ENCODE peak calls at places on chromosomes 1 and 21, in four cellular contexts. G is stomach; K is CD8-positive, alpha-beta memory T cell; O is left lung. A is an unnamed sample.

GRCh38 chr1:228860911-228861829 is 125.9 kb downstream of the RHOU start:
- DNase-seq in G (peak), K (no peak), O (no peak), A (no peak)

GRCh38 chr1:16207318-16208269 is 4.9 kb downstream of the ARHGEF19 start:
- DNase-seq in G (no peak), O (peak), K (no peak), A (peak)

GRCh38 chr1:189627427-189627826 is 850.2 kb downstream of the BRINP3 start:
- DNase-seq in G (no peak), O (no peak), K (no peak), A (no peak)

GRCh38 chr1:92857817-92858216 is 26.0 kb downstream of the RPL5 start:
- DNase-seq in K (no peak), O (no peak), G (no peak), A (no peak)

GRCh38 chr21:14358775-14359174 is 24.2 kb downstream of the HSPA13 start:
- DNase-seq in K (no peak), O (no peak), G (no peak), A (no peak)

GRCh38 chr1:63674865-63675815 is 81.9 kb downstream of the PGM1 start:
- DNase-seq in K (no peak), O (no peak), G (peak), A (no peak)

GRCh38 chr1:8455700-8456305 is 137.9 kb downstream of the SLC45A1 start:
- DNase-seq in O (no peak), K (no peak), G (no peak), A (no peak)

GRCh38 chr21:42164064-42164789 is 54.7 kb upstream of the ABCG1 start:
- DNase-seq in K (peak), O (no peak), G (peak), A (peak)

GRCh38 chr1:111030590-111030989 is 66.9 kb upstream of the LRIF1 start:
- DNase-seq in K (peak), O (no peak), G (peak), A (no peak)

GRCh38 chr1:62727656-62728396 is 39.6 kb upstream of the DOCK7 start:
- DNase-seq in K (no peak), G (no peak), O (no peak), A (no peak)

GRCh38 chr1:151584278-151584677 is 27.6 kb upstream of the SNX27 start:
- DNase-seq in G (peak), O (no peak), K (no peak), A (no peak)

GRCh38 chr1:167661527-167662436 is 31.8 kb downstream of the RCSD1 start:
- DNase-seq in G (no peak), O (no peak), K (no peak), A (no peak)

GRCh38 chr1:152244576-152244975 is 20.6 kb upstream of the HRNR start:
- DNase-seq in O (no peak), K (no peak), G (no peak), A (no peak)

GRCh38 chr1:171803056-171803455 is 21.6 kb downstream of the METTL13 start:
- DNase-seq in G (no peak), O (no peak), K (no peak), A (no peak)

GRCh38 chr1:34131396-34132160 is 33.5 kb downstream of the CSMD2 start:
- DNase-seq in O (no peak), G (no peak), K (no peak), A (no peak)

GRCh38 chr1:222288056-222288455 is 259.8 kb downstream of the HHIPL2 start:
- DNase-seq in O (no peak), G (no peak), K (no peak), A (no peak)

GRCh38 chr1:68673771-68674170 is 176.9 kb upstream of the DEPDC1 start:
- DNase-seq in G (no peak), K (no peak), O (no peak), A (no peak)

GRCh38 chr1:211928993-211929637 is 98.6 kb upstream of the LPGAT1 start:
- DNase-seq in K (no peak), O (no peak), G (peak), A (peak)

GRCh38 chr1:156308078-156308477 is 9.0 kb upstream of the VHLL start:
- DNase-seq in G (no peak), O (no peak), K (no peak), A (no peak)

GRCh38 chr1:154999651-155000474 is 2.7 kb upstream of the ZBTB7B start:
- DNase-seq in O (no peak), G (peak), K (no peak), A (no peak)

DNA sequence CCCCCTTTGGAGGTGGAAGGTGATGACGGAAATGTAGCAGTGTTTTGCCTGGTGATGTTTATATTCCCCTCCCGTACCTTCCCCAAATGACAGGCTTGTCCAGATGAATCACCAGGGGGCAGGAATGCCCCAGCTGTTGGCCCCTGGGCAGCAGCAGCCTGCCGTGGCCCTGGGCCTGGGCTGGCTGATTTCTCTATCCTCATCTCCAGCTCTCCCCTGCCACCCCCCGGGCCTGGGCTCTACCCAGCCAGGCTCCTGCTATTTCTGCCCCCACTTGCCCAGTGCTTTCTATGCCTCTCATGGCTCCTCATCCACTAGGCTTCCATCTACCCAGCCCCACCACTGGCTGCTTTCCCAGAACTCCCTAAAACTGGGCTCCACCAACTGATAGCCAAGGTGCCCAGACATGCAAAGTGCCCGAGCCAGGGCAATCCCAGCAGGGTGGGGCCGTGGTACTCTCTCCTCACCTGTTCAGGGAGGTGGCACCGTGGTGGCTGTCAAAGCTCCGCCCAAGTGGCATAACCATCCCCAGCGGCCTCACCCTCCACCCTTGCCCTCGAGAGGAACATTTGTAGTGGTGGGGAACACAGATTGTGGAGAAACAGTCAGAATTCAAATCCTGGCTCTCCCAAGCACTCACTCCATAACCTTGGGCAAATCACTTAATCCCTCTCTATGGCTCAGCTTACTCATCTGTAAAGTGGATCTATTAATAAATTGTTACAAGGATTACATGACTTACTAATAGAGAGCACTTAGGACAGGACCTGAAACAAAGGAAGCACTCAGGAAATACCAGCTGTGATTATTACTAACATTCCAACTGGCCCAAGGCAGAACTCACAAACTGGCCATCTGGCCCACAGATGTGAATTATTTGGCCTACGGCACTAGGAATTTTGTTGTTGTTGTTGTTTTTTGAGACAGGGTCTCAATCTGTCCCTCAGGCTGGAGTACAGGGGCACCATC is 12.8 kb upstream of the ECE1 start:
- DNase-seq in G (no peak), K (no peak), O (no peak), A (no peak)
- H3K27ac ChIP-seq in G (peak), K (no peak), O (no peak), A (no peak)

GRCh38 chr1:3944621-3944914 is 44.5 kb upstream of the C1orf174 start:
- DNase-seq in K (no peak), G (no peak), O (no peak), A (no peak)

GRCh38 chr1:3943123-3943431 is 43.0 kb upstream of the C1orf174 start:
- DNase-seq in O (no peak), G (no peak), K (no peak), A (no peak)

GRCh38 chr1:3942416-3943122 is 42.5 kb upstream of the C1orf174 start:
- DNase-seq in O (no peak), K (no peak), G (no peak), A (no peak)

GRCh38 chr1:3945222-3945621 is 45.1 kb upstream of the C1orf174 start:
- DNase-seq in O (no peak), G (no peak), K (no peak), A (no peak)

DNA sequence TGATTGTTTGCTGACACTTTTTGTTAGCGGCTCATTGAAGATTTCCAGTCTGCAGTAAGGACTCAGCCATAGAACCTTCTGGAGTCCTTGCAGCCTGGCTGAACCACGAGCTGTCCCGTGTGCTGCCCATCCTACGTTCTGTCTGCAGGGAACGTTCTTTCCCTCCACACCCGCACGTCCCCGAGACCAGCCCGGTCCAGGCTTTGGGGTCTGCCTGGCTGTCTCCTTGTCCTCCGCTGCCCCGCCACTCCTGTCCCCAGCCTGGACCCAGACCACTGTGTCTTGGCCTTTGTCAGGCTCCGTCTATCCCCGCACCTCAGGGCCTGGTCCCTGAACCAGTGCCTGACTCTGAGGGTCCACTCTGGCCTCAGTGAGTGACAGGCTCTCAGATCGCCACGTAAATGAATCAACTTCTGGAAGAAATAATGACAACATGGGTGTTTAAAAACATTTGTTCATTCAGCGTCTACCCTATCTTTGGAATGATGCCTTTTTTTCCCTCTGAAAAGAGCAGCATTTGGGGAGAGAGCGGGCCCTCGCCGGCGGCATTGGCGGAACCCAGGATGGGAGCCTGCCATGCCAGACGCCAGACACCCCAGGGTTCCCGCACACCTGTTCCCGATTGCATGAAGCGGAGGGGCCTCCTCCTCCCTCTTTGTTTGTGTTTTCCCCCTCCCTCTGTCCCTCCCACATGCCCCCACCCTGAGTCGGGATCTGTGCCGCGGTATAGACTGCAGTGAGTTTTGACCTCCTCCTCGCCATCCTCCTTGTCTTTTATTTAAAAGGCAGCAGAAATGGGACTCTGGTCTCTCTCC is 43.9 kb upstream of the C1orf174 start:
- DNase-seq in G (no peak), O (no peak), K (no peak), A (no peak)
- H3K27ac ChIP-seq in G (no peak), O (no peak), K (no peak), A (no peak)

GRCh38 chr1:31602081-31602480 is 15.4 kb upstream of the HCRTR1 start:
- DNase-seq in O (no peak), G (no peak), K (no peak), A (no peak)

GRCh38 chr1:31600641-31601040 is 16.8 kb upstream of the HCRTR1 start:
- DNase-seq in K (no peak), G (no peak), O (no peak), A (no peak)

GRCh38 chr1:31595836-31596736 is 19.8 kb downstream of the TINAGL1 start:
- DNase-seq in G (no peak), O (no peak), K (no peak), A (no peak)

GRCh38 chr1:31596737-31597097 is 20.4 kb downstream of the TINAGL1 start:
- DNase-seq in G (no peak), O (no peak), K (no peak), A (no peak)

GRCh38 chr1:31598980-31599379 is 18.5 kb upstream of the HCRTR1 start:
- DNase-seq in K (no peak), O (no peak), G (no peak), A (no peak)
- H3K27ac ChIP-seq in K (no peak), O (no peak), G (no peak), A (no peak)

DNA sequence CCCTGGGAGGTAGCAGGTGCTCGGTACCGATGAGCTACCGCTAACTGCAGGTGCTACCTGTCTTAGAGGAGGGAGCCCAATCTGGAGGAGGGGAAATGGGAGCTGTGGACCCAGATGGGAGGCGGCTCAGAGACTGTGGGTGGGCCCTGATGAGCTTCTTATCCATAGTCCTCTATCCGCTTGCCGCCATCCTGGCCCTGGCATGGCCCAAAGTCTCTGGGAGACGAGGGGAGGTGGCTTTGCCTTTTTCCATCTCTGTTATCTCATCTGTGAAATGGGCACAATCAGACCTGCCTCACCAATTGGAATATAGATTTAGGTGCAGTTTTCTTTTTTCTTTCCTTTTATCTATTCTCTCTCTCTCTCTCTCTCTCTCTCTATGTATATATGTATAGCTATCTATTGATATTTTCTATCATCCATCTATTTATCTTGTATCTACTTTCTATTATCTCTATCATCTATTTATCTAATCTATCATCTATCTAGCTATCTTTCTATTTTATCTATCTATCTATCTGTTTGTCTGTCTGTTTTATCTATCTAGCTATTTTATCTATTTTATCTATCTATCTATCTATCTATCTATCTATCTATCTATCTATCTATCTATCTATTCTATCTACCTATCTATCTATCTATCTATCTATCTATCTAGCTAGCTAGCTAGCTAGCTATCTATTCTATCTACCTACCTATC is 16.5 kb downstream of the TNFRSF1B start:
- DNase-seq in K (no peak), G (no peak), O (peak), A (no peak)
- H3K27ac ChIP-seq in K (no peak), G (peak), O (peak), A (no peak)

DNA sequence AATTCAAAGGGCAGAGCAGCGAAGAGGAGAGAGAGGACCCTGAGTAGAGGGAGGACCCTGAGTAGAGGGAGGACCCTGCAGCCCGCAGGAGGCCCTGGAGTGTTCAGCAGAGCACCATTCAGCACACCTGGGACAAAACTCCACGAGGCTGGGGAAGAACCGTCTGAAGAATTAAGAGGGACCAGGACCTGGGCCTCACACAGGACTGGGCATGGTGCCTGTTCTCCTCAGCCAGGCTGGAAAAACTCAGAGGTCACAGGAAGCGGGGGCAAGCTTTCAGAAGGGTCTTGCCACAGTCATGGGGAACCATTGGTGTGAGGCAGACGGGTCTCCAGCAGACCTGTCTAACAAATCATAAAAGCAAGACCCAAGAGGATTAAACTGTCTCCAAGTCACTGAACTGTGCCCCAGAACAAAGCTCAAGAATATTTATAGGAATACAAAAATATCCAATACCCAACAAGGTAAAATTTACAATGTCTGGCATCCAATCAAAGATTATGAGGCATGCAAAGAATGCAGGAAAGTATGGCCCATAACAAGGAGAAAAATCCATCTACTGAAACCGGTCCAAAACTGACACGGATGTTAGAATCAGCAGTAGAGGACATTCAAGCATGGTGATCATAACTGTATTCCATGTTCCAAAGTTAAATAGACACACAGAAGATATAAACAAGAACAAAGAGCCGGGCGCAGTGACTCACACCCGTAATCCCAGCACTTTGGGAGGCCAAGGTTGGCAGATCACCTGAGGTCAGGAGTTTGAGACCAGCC is 30.6 kb downstream of the MORN1 start:
- DNase-seq in G (no peak), K (no peak), O (no peak), A (no peak)
- H3K27ac ChIP-seq in G (no peak), K (no peak), O (no peak), A (no peak)

GRCh38 chr1:246221390-246222240 is 285.5 kb downstream of the SMYD3 start:
- DNase-seq in O (no peak), K (no peak), G (no peak), A (no peak)

GRCh38 chr1:246218686-246219085 is 288.4 kb downstream of the SMYD3 start:
- DNase-seq in K (no peak), O (no peak), G (no peak), A (no peak)

GRCh38 chr1:246220495-246221065 is 286.5 kb downstream of the SMYD3 start:
- DNase-seq in K (no peak), G (no peak), O (no peak), A (no peak)

GRCh38 chr1:246215505-246215893 is 291.6 kb downstream of the SMYD3 start:
- DNase-seq in G (no peak), O (no peak), K (no peak), A (no peak)

DNA sequence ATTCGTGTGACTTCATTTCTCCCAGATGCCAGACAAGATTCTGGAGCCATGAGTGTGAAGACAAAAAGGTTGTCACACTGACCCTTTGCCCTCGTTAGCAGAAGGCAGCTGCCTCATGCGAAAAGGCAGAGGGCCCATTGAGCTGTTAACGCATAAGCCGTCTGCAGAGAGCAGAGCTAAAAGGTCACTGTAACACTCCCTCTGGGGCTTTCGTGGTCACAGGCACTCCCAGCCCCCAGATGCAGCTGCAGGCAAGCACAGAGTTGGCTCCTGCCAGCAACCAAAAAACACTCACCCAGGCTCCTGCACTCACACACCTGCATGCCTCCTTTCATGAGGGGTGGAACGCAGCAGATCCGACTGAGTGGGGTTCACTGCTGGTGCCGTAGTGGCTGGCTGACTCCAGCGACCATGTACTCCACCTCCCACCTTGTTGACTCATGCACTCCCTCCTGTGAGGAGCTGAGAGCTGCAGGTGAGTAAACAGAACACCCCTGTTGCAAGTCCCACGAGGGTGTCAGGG is 287.5 kb downstream of the SMYD3 start:
- DNase-seq in G (no peak), K (no peak), O (no peak), A (no peak)
- H3K27ac ChIP-seq in G (no peak), K (no peak), O (no peak), A (no peak)